ENCODE peak calls at places on chromosomes 2 and 18, in four cellular contexts. One of them, this sample, is unnamed.
A peak's percentile ranks its signal among the peaks of the same experiment; 100 is the strongest.

GRCh38 chr2:73982140-73982617 is 2.5 kb upstream of the TET3 start:
- DNase-seq in ovary: no peak
- DNase-seq in SJSA1: no peak
- DNase-seq in AG04449: no peak
- DNase-seq in this sample: peak; percentile 50

GRCh38 chr18:63078471-63078870 is 241.1 kb downstream of the BCL2 start:
- DNase-seq in ovary: no peak
- DNase-seq in SJSA1: no peak
- DNase-seq in AG04449: no peak
- DNase-seq in this sample: no peak

GRCh38 chr2:50591642-50592041 is 440.3 kb downstream of the NRXN1 start:
- DNase-seq in AG04449: no peak
- DNase-seq in SJSA1: no peak
- DNase-seq in ovary: no peak
- DNase-seq in this sample: no peak

GRCh38 chr2:127261835-127262234 is 32.1 kb downstream of the ERCC3 start:
- DNase-seq in SJSA1: no peak
- DNase-seq in AG04449: no peak
- DNase-seq in ovary: no peak
- DNase-seq in this sample: no peak

GRCh38 chr18:808086-808485 is 4.0 kb downstream of the YES1 start:
- DNase-seq in SJSA1: no peak
- DNase-seq in ovary: no peak
- DNase-seq in AG04449: no peak
- DNase-seq in this sample: no peak

GRCh38 chr2:16256601-16257000 is 316.3 kb downstream of the MYCN start:
- DNase-seq in SJSA1: no peak
- DNase-seq in AG04449: no peak
- DNase-seq in ovary: no peak
- DNase-seq in this sample: no peak

GRCh38 chr2:127597984-127598380 is 48.0 kb upstream of the GPR17 start:
- DNase-seq in ovary: no peak
- DNase-seq in SJSA1: peak; percentile 47
- DNase-seq in AG04449: no peak
- DNase-seq in this sample: no peak

GRCh38 chr18:9403795-9404564 is 69.4 kb downstream of the TWSG1 start:
- DNase-seq in ovary: peak; percentile 32
- DNase-seq in AG04449: no peak
- DNase-seq in SJSA1: no peak
- DNase-seq in this sample: no peak

GRCh38 chr18:21914739-21915319 is 174.2 kb downstream of the MIB1 start:
- DNase-seq in AG04449: no peak
- DNase-seq in SJSA1: no peak
- DNase-seq in ovary: no peak
- DNase-seq in this sample: no peak

GRCh38 chr2:216596234-216596985 is 36.8 kb upstream of the IGFBP2 start:
- DNase-seq in AG04449: peak; percentile 31
- DNase-seq in ovary: peak; percentile 31
- DNase-seq in SJSA1: peak; percentile 67
- DNase-seq in this sample: no peak

GRCh38 chr2:83055338-83056010 is 1403.6 kb downstream of the SUCLG1 start:
- DNase-seq in AG04449: peak; percentile 75
- DNase-seq in ovary: no peak
- DNase-seq in SJSA1: peak; percentile 61
- DNase-seq in this sample: no peak

GRCh38 chr2:142603761-142604160 is 273.7 kb upstream of the KYNU start:
- DNase-seq in SJSA1: no peak
- DNase-seq in AG04449: no peak
- DNase-seq in ovary: no peak
- DNase-seq in this sample: no peak

GRCh38 chr2:59425292-59425691 is 1128.2 kb downstream of the BCL11A start:
- DNase-seq in SJSA1: no peak
- DNase-seq in AG04449: no peak
- DNase-seq in ovary: no peak
- DNase-seq in this sample: no peak

GRCh38 chr2:135600915-135601314 is 69.6 kb downstream of the R3HDM1 start:
- DNase-seq in SJSA1: no peak
- DNase-seq in AG04449: no peak
- DNase-seq in ovary: no peak
- DNase-seq in this sample: no peak

GRCh38 chr2:136381722-136382633 is 264.0 kb upstream of the CXCR4 start:
- DNase-seq in SJSA1: no peak
- DNase-seq in AG04449: no peak
- DNase-seq in ovary: no peak
- DNase-seq in this sample: no peak

GRCh38 chr2:119630121-119630520 is 48.9 kb upstream of the TMEM177 start:
- DNase-seq in AG04449: no peak
- DNase-seq in SJSA1: no peak
- DNase-seq in ovary: no peak
- DNase-seq in this sample: no peak

GRCh38 chr2:42848726-42849290 is 56.4 kb upstream of the HAAO start:
- DNase-seq in AG04449: no peak
- DNase-seq in SJSA1: no peak
- DNase-seq in ovary: no peak
- DNase-seq in this sample: no peak

GRCh38 chr2:53896864-53897263 is 37.1 kb upstream of the GPR75 start:
- DNase-seq in ovary: no peak
- DNase-seq in AG04449: no peak
- DNase-seq in SJSA1: no peak
- DNase-seq in this sample: no peak

GRCh38 chr2:127193948-127194267 is 26.2 kb downstream of the CYP27C1 start:
- DNase-seq in ovary: no peak
- DNase-seq in AG04449: peak; percentile 58
- DNase-seq in SJSA1: no peak
- DNase-seq in this sample: no peak

GRCh38 chr2:104945866-104946265 is 92.0 kb downstream of the POU3F3 start:
- DNase-seq in AG04449: no peak
- DNase-seq in ovary: no peak
- DNase-seq in SJSA1: no peak
- DNase-seq in this sample: no peak

GRCh38 chr2:96872591-96873349 is 2.9 kb upstream of the SEMA4C start:
- DNase-seq in SJSA1: no peak
- DNase-seq in AG04449: no peak
- DNase-seq in ovary: no peak
- DNase-seq in this sample: no peak

GRCh38 chr2:179861027-179861776 is at the start of gene ZNF385B:
- DNase-seq in SJSA1: no peak
- DNase-seq in AG04449: no peak
- DNase-seq in ovary: peak; percentile 29
- DNase-seq in this sample: peak; percentile 78

GRCh38 chr18:51107082-51107481 is 77.1 kb downstream of the SMAD4 start:
- DNase-seq in ovary: no peak
- DNase-seq in AG04449: no peak
- DNase-seq in SJSA1: no peak
- DNase-seq in this sample: no peak

GRCh38 chr2:26616032-26616863 is 24.9 kb downstream of the CIB4 start:
- DNase-seq in AG04449: no peak
- DNase-seq in ovary: peak; percentile 11
- DNase-seq in SJSA1: peak; percentile 38
- DNase-seq in this sample: no peak

GRCh38 chr2:75319951-75320350 is 120.6 kb upstream of the TACR1 start:
- DNase-seq in SJSA1: no peak
- DNase-seq in AG04449: no peak
- DNase-seq in ovary: no peak
- DNase-seq in this sample: no peak

GRCh38 chr2:214069254-214069653 is 341.6 kb upstream of the VWC2L start:
- DNase-seq in AG04449: peak; percentile 70
- DNase-seq in SJSA1: peak; percentile 69
- DNase-seq in ovary: no peak
- DNase-seq in this sample: no peak

GRCh38 chr2:71299507-71299906 is 32.1 kb upstream of the ZNF638 start:
- DNase-seq in ovary: no peak
- DNase-seq in SJSA1: no peak
- DNase-seq in AG04449: no peak
- DNase-seq in this sample: no peak

GRCh38 chr2:174485763-174486613 is 841 bp downstream of the GPR155 start:
- DNase-seq in ovary: peak; percentile 37
- DNase-seq in AG04449: no peak
- DNase-seq in SJSA1: no peak
- DNase-seq in this sample: peak; percentile 53

GRCh38 chr2:171655584-171655983 is 31.7 kb upstream of the DYNC1I2 start:
- DNase-seq in SJSA1: no peak
- DNase-seq in AG04449: no peak
- DNase-seq in ovary: no peak
- DNase-seq in this sample: no peak

GRCh38 chr2:238108423-238109201 is 8.5 kb downstream of the ESPNL start:
- DNase-seq in AG04449: no peak
- DNase-seq in SJSA1: no peak
- DNase-seq in ovary: peak; percentile 3
- DNase-seq in this sample: no peak

GRCh38 chr2:238107525-238108422 is 7.6 kb downstream of the ESPNL start:
- DNase-seq in ovary: peak; percentile 14
- DNase-seq in AG04449: no peak
- DNase-seq in SJSA1: no peak
- DNase-seq in this sample: peak; percentile 46

GRCh38 chr2:238105506-238106338 is 5.6 kb downstream of the ESPNL start:
- DNase-seq in ovary: peak; percentile 11
- DNase-seq in SJSA1: no peak
- DNase-seq in AG04449: no peak
- DNase-seq in this sample: peak; percentile 37

GRCh38 chr2:238106339-238106697 is 6.2 kb downstream of the ESPNL start:
- DNase-seq in ovary: no peak
- DNase-seq in SJSA1: no peak
- DNase-seq in AG04449: no peak
- DNase-seq in this sample: peak; percentile 29

GRCh38 chr2:238106698-238107524 is 6.8 kb downstream of the ESPNL start:
- DNase-seq in AG04449: no peak
- DNase-seq in SJSA1: no peak
- DNase-seq in ovary: peak; percentile 13
- DNase-seq in this sample: peak; percentile 49
- H3K4me3 ChIP-seq in AG04449: no peak overlapping the region
- H3K4me3 ChIP-seq in SJSA1: no peak overlapping the region
- H3K4me3 ChIP-seq in ovary: no peak overlapping the region
- H3K4me3 ChIP-seq in this sample: no peak overlapping the region

GRCh38 chr2:103208916-103209315 is 447.1 kb downstream of the TMEM182 start:
- DNase-seq in AG04449: no peak
- DNase-seq in ovary: no peak
- DNase-seq in SJSA1: no peak
- DNase-seq in this sample: no peak

DNA sequence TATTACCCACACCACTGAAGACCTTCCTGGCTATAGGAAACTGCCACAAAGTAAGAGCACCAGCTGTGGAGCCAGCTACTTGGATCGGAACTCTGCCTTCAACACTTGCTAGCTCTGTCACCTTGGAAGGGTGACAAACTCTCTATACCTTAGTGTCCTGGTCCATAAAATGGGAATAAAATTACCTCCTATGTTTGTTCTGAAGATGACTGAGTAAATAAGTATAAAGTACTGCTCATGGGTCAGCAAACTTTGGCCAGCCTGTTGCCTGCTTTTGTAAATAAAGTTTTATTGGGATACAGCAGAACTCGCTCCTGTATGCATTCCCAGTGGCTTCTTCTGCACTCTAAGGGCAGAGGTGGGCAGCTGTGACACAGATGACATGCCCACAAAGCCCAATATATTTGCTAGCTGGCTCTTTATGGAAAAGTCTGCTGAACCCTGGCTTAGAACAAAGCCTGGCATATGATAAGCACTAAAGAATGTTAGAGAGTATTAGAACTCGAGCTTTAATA is 451.3 kb downstream of the TMEM182 start:
- DNase-seq in AG04449: no peak
- DNase-seq in ovary: no peak
- DNase-seq in SJSA1: no peak
- DNase-seq in this sample: no peak
- H3K4me3 ChIP-seq in AG04449: no peak overlapping the region
- H3K4me3 ChIP-seq in ovary: no peak overlapping the region
- H3K4me3 ChIP-seq in SJSA1: no peak overlapping the region
- H3K4me3 ChIP-seq in this sample: no peak overlapping the region

DNA sequence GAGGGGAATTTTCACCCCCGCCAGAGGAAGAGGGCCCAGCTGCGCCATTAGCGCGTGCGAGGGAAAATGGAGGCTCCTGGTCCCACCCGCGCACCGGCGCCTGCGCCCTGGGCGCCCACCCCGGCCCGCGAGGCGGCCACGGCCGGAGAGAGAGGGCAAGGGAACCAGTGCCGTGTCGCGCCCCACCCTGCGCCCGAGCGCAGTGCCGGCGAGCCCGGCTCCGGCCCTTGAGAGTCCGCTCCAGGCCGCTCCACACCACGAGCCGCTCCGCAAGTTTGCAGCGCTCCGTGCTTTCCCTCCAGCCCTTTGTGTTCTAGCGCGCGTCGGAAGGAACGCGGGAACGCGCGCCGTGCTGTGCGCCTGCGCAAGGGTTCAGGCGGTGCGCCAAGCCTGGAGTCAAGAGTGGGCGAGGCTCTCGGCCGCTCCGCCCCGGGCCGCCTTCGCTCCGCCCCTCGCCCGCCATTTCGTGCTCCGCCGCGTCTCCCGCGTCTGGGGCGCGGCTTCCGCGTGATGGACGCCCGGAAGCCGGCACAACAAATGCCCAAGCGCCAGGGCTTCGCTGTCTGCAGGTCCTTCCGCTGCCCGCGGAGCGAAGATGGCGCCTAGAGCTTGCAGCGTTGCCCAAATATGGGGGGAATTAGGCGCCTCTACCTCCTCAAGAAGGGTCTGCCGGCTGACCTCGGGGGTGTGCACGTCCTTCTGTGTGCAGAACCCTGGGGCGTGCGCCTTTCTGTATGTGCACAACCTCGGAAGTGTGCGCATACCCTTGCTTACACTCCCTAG is 46.1 kb upstream of the PTMA start:
- DNase-seq in AG04449: peak; percentile 61
- DNase-seq in ovary: peak; percentile 97
- DNase-seq in SJSA1: no peak
- DNase-seq in this sample: peak; percentile 99
- H3K4me3 ChIP-seq in AG04449: peak overlapping the region; percentile 43
- H3K4me3 ChIP-seq in ovary: peak overlapping the region; percentile 47
- H3K4me3 ChIP-seq in SJSA1: no peak overlapping the region
- H3K4me3 ChIP-seq in this sample: peak overlapping the region; percentile 13

GRCh38 chr2:239251971-239252370 is 148.8 kb downstream of the HDAC4 start:
- DNase-seq in SJSA1: no peak
- DNase-seq in AG04449: no peak
- DNase-seq in ovary: peak; percentile 14
- DNase-seq in this sample: no peak
- H3K4me3 ChIP-seq in SJSA1: no peak overlapping the region
- H3K4me3 ChIP-seq in AG04449: no peak overlapping the region
- H3K4me3 ChIP-seq in ovary: no peak overlapping the region
- H3K4me3 ChIP-seq in this sample: no peak overlapping the region

DNA sequence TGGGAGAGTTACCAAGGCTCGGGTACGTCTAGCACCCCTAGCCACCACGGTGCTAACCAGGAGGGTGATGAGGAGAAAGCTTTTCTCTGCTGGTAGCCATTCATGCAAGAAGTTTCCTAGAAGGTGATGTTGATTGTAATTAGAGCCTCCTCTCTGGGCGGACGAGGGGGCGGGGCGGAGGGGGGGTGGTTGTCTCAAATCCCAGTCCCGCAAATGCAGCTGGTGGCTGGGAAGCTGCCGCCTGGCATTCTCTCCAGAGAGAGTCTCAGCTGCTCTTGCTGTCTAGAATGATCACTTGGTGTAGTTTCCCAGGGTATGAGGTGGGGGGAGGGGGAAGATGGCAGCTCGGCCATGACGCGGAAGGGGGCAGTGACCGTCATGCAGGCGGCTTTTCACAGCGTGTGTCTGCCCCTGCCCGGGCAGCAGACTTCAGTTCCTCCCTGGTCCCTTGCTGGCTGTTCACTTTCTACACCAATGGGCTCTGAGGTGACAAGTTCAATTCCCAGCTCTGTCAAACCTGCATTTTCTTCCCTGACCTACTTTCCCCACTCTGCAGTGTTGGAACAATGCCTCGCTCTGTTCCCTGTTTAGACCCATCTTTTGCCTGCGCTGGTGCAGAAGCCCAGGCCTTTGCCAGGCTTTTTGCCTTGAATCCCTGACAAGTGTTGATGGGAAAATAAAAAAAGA is 61.5 kb upstream of the KLF7 start:
- DNase-seq in AG04449: no peak
- DNase-seq in SJSA1: no peak
- DNase-seq in ovary: peak; percentile 36
- DNase-seq in this sample: no peak
- H3K4me3 ChIP-seq in AG04449: no peak overlapping the region
- H3K4me3 ChIP-seq in SJSA1: no peak overlapping the region
- H3K4me3 ChIP-seq in ovary: peak overlapping the region; percentile 1
- H3K4me3 ChIP-seq in this sample: no peak overlapping the region